ENCODE peak calls at places on chromosome 4, in four cellular contexts. One of them, this sample, is unnamed.
A peak's percentile ranks its signal among the peaks of the same experiment; 100 is the strongest.

GRCh38 chr4:123102897-123103489 is 180.6 kb upstream of the NUDT6 start:
- DNase-seq in lung: no peak
- DNase-seq in testis: no peak
- DNase-seq in cardiac muscle cell: peak; percentile 79
- DNase-seq in this sample: peak; percentile 80

GRCh38 chr4:680931-681645 is 6.7 kb downstream of the MYL5 start:
- DNase-seq in lung: no peak
- DNase-seq in testis: peak; percentile 52
- DNase-seq in cardiac muscle cell: peak; percentile 53
- DNase-seq in this sample: peak; percentile 98

GRCh38 chr4:147578057-147578476 is 39.1 kb upstream of the TMEM184C start:
- DNase-seq in lung: no peak
- DNase-seq in testis: no peak
- DNase-seq in cardiac muscle cell: peak; percentile 86
- DNase-seq in this sample: peak; percentile 86

GRCh38 chr4:152106113-152106763 is 345.4 kb upstream of the GATB start:
- DNase-seq in lung: peak; percentile 66
- DNase-seq in testis: peak; percentile 51
- DNase-seq in cardiac muscle cell: peak; percentile 95
- DNase-seq in this sample: peak; percentile 94

GRCh38 chr4:113878718-113879117 is 100.7 kb downstream of the ARSJ start:
- DNase-seq in lung: no peak
- DNase-seq in testis: no peak
- DNase-seq in cardiac muscle cell: peak; percentile 24
- DNase-seq in this sample: no peak

GRCh38 chr4:13656569-13656988 is 29.1 kb upstream of the BOD1L1 start:
- DNase-seq in lung: peak; percentile 51
- DNase-seq in testis: peak; percentile 81
- DNase-seq in cardiac muscle cell: peak; percentile 83
- DNase-seq in this sample: peak; percentile 83

GRCh38 chr4:144649646-144650045 is 3.7 kb downstream of the HHIP start:
- DNase-seq in lung: no peak
- DNase-seq in testis: no peak
- DNase-seq in cardiac muscle cell: no peak
- DNase-seq in this sample: no peak

GRCh38 chr4:39319678-39320077 is 46.5 kb downstream of the RFC1 start:
- DNase-seq in lung: no peak
- DNase-seq in testis: no peak
- DNase-seq in cardiac muscle cell: peak; percentile 89
- DNase-seq in this sample: no peak

GRCh38 chr4:168877779-168878491 is 132.1 kb downstream of the CBR4 start:
- DNase-seq in lung: peak; percentile 33
- DNase-seq in testis: peak; percentile 41
- DNase-seq in cardiac muscle cell: peak; percentile 63
- DNase-seq in this sample: peak; percentile 62

GRCh38 chr4:25058796-25059195 is 28.1 kb upstream of the LGI2 start:
- DNase-seq in lung: no peak
- DNase-seq in testis: no peak
- DNase-seq in cardiac muscle cell: no peak
- DNase-seq in this sample: no peak

GRCh38 chr4:21512351-21512750 is 436.2 kb downstream of the KCNIP4 start:
- DNase-seq in lung: no peak
- DNase-seq in testis: peak; percentile 17
- DNase-seq in cardiac muscle cell: peak; percentile 66
- DNase-seq in this sample: no peak

GRCh38 chr4:39103291-39103690 is 41.3 kb downstream of the KLHL5 start:
- DNase-seq in lung: no peak
- DNase-seq in testis: no peak
- DNase-seq in cardiac muscle cell: peak; percentile 3
- DNase-seq in this sample: no peak

GRCh38 chr4:188779586-188779985 is 640.3 kb downstream of the TRIML1 start:
- DNase-seq in lung: no peak
- DNase-seq in testis: no peak
- DNase-seq in cardiac muscle cell: no peak
- DNase-seq in this sample: no peak

GRCh38 chr4:141802324-141802723 is 165.9 kb downstream of the IL15 start:
- DNase-seq in lung: no peak
- DNase-seq in testis: no peak
- DNase-seq in cardiac muscle cell: peak; percentile 15
- DNase-seq in this sample: no peak

GRCh38 chr4:42750091-42750490 is 93.2 kb upstream of the ATP8A1 start:
- DNase-seq in lung: no peak
- DNase-seq in testis: peak; percentile 16
- DNase-seq in cardiac muscle cell: no peak
- DNase-seq in this sample: no peak

GRCh38 chr4:163542275-163542674 is 47.8 kb downstream of the TMA16 start:
- DNase-seq in lung: no peak
- DNase-seq in testis: no peak
- DNase-seq in cardiac muscle cell: no peak
- DNase-seq in this sample: no peak

GRCh38 chr4:79869597-79870336 is 203.3 kb downstream of the ANTXR2 start:
- DNase-seq in lung: no peak
- DNase-seq in testis: no peak
- DNase-seq in cardiac muscle cell: no peak
- DNase-seq in this sample: no peak

GRCh38 chr4:7296661-7297335 is 104.5 kb downstream of the SORCS2 start:
- DNase-seq in lung: no peak
- DNase-seq in testis: no peak
- DNase-seq in cardiac muscle cell: no peak
- DNase-seq in this sample: peak; percentile 56

GRCh38 chr4:90845777-90846176 is 718.6 kb downstream of the CCSER1 start:
- DNase-seq in lung: no peak
- DNase-seq in testis: no peak
- DNase-seq in cardiac muscle cell: no peak
- DNase-seq in this sample: no peak

GRCh38 chr4:83993774-83994173 is 457.9 kb downstream of the GPAT3 start:
- DNase-seq in lung: no peak
- DNase-seq in testis: no peak
- DNase-seq in cardiac muscle cell: no peak
- DNase-seq in this sample: no peak

GRCh38 chr4:34108456-34108855 is 2135.9 kb downstream of the ARAP2 start:
- DNase-seq in lung: no peak
- DNase-seq in testis: no peak
- DNase-seq in cardiac muscle cell: peak; percentile 71
- DNase-seq in this sample: peak; percentile 17

GRCh38 chr4:145055533-145056257 is 42.3 kb downstream of the ANAPC10 start:
- DNase-seq in lung: no peak
- DNase-seq in testis: no peak
- DNase-seq in cardiac muscle cell: no peak
- DNase-seq in this sample: no peak

GRCh38 chr4:168562021-168562691 is 65.3 kb downstream of the PALLD start:
- DNase-seq in lung: no peak
- DNase-seq in testis: no peak
- DNase-seq in cardiac muscle cell: no peak
- DNase-seq in this sample: no peak

GRCh38 chr4:5976921-5977320 is 41.3 kb downstream of the C4orf50 start:
- DNase-seq in lung: no peak
- DNase-seq in testis: no peak
- DNase-seq in cardiac muscle cell: no peak
- DNase-seq in this sample: no peak

GRCh38 chr4:5982156-5982973 is 35.9 kb downstream of the C4orf50 start:
- DNase-seq in lung: no peak
- DNase-seq in testis: no peak
- DNase-seq in cardiac muscle cell: no peak
- DNase-seq in this sample: no peak

GRCh38 chr4:5976431-5976830 is 41.8 kb downstream of the C4orf50 start:
- DNase-seq in lung: no peak
- DNase-seq in testis: no peak
- DNase-seq in cardiac muscle cell: no peak
- DNase-seq in this sample: no peak

GRCh38 chr4:5979981-5980380 is 38.2 kb downstream of the C4orf50 start:
- DNase-seq in lung: no peak
- DNase-seq in testis: no peak
- DNase-seq in cardiac muscle cell: no peak
- DNase-seq in this sample: no peak

DNA sequence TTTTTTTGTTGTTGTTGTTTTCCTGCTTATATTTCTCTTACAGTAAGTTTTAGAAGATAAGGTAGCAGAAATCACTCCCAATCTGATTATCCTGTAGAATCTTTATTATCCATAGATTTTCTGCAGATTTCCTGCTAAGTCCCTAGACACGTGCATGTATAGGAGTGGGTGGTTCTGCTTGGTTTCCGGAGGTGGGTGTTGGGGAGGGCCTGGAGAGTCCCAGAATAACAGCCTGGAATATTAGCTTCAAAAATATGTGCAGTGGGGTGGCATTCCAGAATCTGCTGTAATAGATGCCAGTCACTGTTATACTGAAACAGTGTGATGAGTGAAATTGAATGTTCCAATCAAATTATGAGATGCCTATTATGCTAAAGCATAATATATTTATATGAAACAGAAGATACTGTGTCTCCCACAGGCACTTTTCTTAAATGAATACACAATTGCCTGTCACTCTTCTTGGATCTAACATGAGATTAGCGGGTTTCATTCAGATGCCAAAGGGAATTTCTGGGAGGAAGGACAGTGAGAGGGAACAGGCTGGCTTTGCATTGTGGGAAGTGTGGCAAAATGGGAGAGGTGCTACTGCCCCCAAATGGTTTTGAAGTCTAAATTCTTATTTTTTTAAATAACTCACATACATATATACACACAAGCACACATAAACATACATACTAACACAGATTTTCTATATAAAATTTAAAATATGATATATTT is 37.6 kb downstream of the C4orf50 start:
- DNase-seq in lung: no peak
- DNase-seq in testis: no peak
- DNase-seq in cardiac muscle cell: no peak
- DNase-seq in this sample: peak; percentile 74
- H3K4me3 ChIP-seq in lung: no peak overlapping the region
- H3K4me3 ChIP-seq in testis: no peak overlapping the region
- H3K4me3 ChIP-seq in cardiac muscle cell: no peak overlapping the region
- H3K4me3 ChIP-seq in this sample: no peak overlapping the region

GRCh38 chr4:3342182-3342854 is 49.5 kb downstream of the RGS12 start:
- DNase-seq in lung: no peak
- DNase-seq in testis: no peak
- DNase-seq in cardiac muscle cell: peak; percentile 25
- DNase-seq in this sample: peak; percentile 94

GRCh38 chr4:3340038-3340702 is 47.3 kb downstream of the RGS12 start:
- DNase-seq in lung: no peak
- DNase-seq in testis: no peak
- DNase-seq in cardiac muscle cell: no peak
- DNase-seq in this sample: no peak

GRCh38 chr4:3339566-3339965 is 46.7 kb downstream of the RGS12 start:
- DNase-seq in lung: no peak
- DNase-seq in testis: no peak
- DNase-seq in cardiac muscle cell: no peak
- DNase-seq in this sample: no peak

GRCh38 chr4:3341760-3342159 is 48.9 kb downstream of the RGS12 start:
- DNase-seq in lung: no peak
- DNase-seq in testis: no peak
- DNase-seq in cardiac muscle cell: no peak
- DNase-seq in this sample: no peak

GRCh38 chr4:3340703-3341088 is 47.9 kb downstream of the RGS12 start:
- DNase-seq in lung: peak; percentile 81
- DNase-seq in testis: no peak
- DNase-seq in cardiac muscle cell: no peak
- DNase-seq in this sample: no peak
- TF ChIP-seq CTCF in lung: no peak
- TF ChIP-seq CTCF in testis: no peak
- TF ChIP-seq CTCF in cardiac muscle cell: no peak
- TF ChIP-seq CTCF in this sample: no peak

GRCh38 chr4:110633358-110634319 is 10.8 kb upstream of the PITX2 start:
- DNase-seq in lung: no peak
- DNase-seq in testis: no peak
- DNase-seq in cardiac muscle cell: no peak
- DNase-seq in this sample: peak; percentile 66

GRCh38 chr4:110634320-110635154 is 11.7 kb upstream of the PITX2 start:
- DNase-seq in lung: no peak
- DNase-seq in testis: no peak
- DNase-seq in cardiac muscle cell: no peak
- DNase-seq in this sample: peak; percentile 44

GRCh38 chr4:110630621-110631402 is 7.9 kb upstream of the PITX2 start:
- DNase-seq in lung: no peak
- DNase-seq in testis: no peak
- DNase-seq in cardiac muscle cell: no peak
- DNase-seq in this sample: peak; percentile 58

GRCh38 chr4:110631582-110632505 is 9.0 kb upstream of the PITX2 start:
- DNase-seq in lung: peak; percentile 71
- DNase-seq in testis: peak; percentile 87
- DNase-seq in cardiac muscle cell: peak; percentile 90
- DNase-seq in this sample: peak; percentile 98

DNA sequence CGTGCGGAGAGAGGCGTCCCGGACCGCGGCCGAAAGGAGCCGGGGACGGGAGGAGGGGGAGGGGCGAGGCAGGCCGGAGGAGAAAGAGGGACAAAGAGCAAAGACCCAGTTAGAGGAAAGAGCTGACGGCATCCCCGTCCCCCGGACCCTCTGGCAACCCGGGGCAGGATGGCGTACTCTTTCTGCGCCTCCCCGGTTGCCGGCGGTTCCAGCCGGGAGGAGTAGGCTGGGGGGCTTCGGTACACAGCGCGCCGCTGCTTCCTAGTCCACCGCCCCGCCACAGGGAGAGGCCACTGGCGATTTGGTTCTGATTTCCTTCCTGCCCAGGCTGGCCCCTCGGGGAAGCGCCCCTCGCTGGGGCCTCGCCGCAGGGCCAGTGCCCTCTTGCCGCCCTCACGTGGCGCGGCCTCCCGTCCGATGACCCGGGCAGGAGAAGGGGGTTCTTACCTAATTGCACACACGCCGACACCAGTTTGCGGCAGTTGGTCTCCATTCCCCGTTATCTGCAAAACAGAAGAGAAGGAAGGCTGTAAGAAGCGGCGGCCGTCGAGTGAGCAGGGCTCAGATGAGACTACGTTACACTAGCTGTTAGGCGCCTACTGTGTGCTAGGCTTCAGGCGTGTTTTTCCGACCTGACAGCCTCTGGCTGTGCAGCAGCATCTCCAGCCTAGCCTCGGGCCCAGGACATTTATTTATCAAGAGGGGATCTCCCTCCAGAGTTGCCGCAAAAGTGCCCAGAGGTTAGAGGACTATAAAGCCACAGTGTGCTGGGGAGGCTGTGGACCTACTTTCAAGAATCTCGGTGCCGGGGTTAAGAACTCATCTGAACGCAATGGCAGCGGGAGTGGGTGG is 9.9 kb upstream of the PITX2 start:
- DNase-seq in lung: no peak
- DNase-seq in testis: no peak
- DNase-seq in cardiac muscle cell: no peak
- DNase-seq in this sample: peak; percentile 83
- H3K4me3 ChIP-seq in lung: no peak overlapping the region
- H3K4me3 ChIP-seq in testis: peak overlapping the region; percentile 31
- H3K4me3 ChIP-seq in cardiac muscle cell: peak overlapping the region; percentile 33
- H3K4me3 ChIP-seq in this sample: peak overlapping the region; percentile 67

DNA sequence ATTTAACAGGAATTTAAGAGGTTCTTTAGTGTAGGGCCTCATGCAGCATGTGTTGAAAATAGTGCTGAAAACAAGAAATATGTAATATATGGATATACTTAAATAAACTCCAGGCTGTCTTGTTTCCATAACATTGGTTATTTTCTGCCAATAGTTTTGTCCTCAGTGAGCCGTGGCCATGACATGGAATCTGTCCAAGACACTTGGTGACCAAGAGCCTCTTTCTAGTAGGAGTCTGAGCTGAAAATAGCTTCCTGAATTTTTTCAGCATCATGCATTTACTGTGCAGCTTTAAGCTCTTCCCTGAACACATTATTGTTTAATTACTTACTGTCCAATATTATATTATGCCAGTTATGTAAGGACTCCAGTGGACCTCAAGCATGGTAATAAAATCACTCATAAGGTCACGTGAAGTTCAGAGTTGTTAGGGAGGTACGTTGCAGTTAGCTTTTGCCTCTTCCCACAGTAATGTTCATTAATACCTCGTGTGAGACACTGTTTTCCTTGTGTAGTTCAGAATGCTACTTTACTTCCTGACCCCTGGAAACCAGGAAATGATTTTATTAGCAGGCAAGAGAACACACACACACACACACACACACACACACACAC is 488.2 kb downstream of the GRID2 start:
- DNase-seq in lung: no peak
- DNase-seq in testis: no peak
- DNase-seq in cardiac muscle cell: no peak
- DNase-seq in this sample: no peak
- TF ChIP-seq CTCF in lung: no peak
- TF ChIP-seq CTCF in testis: no peak
- TF ChIP-seq CTCF in cardiac muscle cell: no peak
- TF ChIP-seq CTCF in this sample: no peak

This sample was measured in osteoblast.